ENCODE peak calls at places on chromosomes 13 and 19, in five cellular contexts. N, A, O, G and F are unnamed samples.

GRCh38 chr19:18366027-18366435 is 19.9 kb upstream of the GDF15 start:
- DNase-seq in N (no peak), A (no peak), O (no peak), G (no peak), F (no peak)

GRCh38 chr19:46848389-46848788 is 2.3 kb downstream of the AP2S1 start:
- DNase-seq in N (no peak), A (no peak), O (no peak), G (no peak), F (no peak)

GRCh38 chr13:96984061-96984508 is 10.2 kb downstream of the OXGR1 start:
- DNase-seq in N (peak), A (no peak), O (no peak), G (peak), F (no peak)

GRCh38 chr13:27290715-27291114 is 20.1 kb downstream of the RASL11A start:
- DNase-seq in N (no peak), A (no peak), O (no peak), G (no peak), F (no peak)

GRCh38 chr13:23510544-23510916 is 59.7 kb upstream of the TNFRSF19 start:
- DNase-seq in N (no peak), A (no peak), O (no peak), G (no peak), F (no peak)

GRCh38 chr13:79736356-79736755 is 255.4 kb downstream of the NDFIP2 start:
- DNase-seq in N (no peak), A (no peak), O (no peak), G (no peak), F (no peak)

GRCh38 chr13:45696610-45697226 is 5.4 kb upstream of the CBY2 start:
- DNase-seq in N (no peak), A (no peak), O (no peak), G (no peak), F (no peak)

GRCh38 chr19:57560049-57560491 is 407 bp upstream of the ZNF550 start:
- DNase-seq in N (no peak), A (no peak), O (no peak), G (no peak), F (no peak)

GRCh38 chr13:102020611-102021216 is 381.1 kb downstream of the FGF14 start:
- DNase-seq in N (no peak), A (no peak), O (no peak), G (no peak), F (no peak)

GRCh38 chr13:114007566-114007965 is 33.7 kb upstream of the C13orf46 start:
- DNase-seq in N (no peak), A (no peak), O (no peak), G (no peak), F (no peak)

GRCh38 chr19:19711934-19712828 is 20.7 kb downstream of the ZNF14 start:
- DNase-seq in N (no peak), A (no peak), O (no peak), G (no peak), F (no peak)

GRCh38 chr19:17125052-17125727 is 49.6 kb downstream of the MYO9B start:
- DNase-seq in N (no peak), A (no peak), O (no peak), G (no peak), F (no peak)

GRCh38 chr13:111650626-111651025 is 330.2 kb downstream of the TEX29 start:
- DNase-seq in N (no peak), A (no peak), O (no peak), G (no peak), F (no peak)

GRCh38 chr19:5011476-5012238 is 42.7 kb downstream of the KDM4B start:
- DNase-seq in N (no peak), A (no peak), O (no peak), G (no peak), F (no peak)
- TF ChIP-seq POLR2A in N (no peak), A (no peak), O (no peak), G (no peak), F (no peak)

GRCh38 chr19:10334340-10335148 is 1.2 kb upstream of the RAVER1 start:
- DNase-seq in N (peak), A (peak), O (peak), G (peak), F (no peak)
- TF ChIP-seq POLR2A in N (peak), A (peak), O (no peak), G (peak), F (no peak)

GRCh38 chr19:2080336-2080988 is 15.7 kb downstream of the MOB3A start:
- DNase-seq in N (no peak), A (no peak), O (no peak), G (no peak), F (no peak)
- TF ChIP-seq POLR2A in N (no peak), A (no peak), O (no peak), G (no peak), F (no peak)

GRCh38 chr13:43114504-43114903 is 91.1 kb downstream of the DNAJC15 start:
- DNase-seq in N (no peak), A (no peak), O (no peak), G (no peak), F (no peak)

GRCh38 chr13:43119206-43119605 is 95.8 kb downstream of the DNAJC15 start:
- DNase-seq in N (no peak), A (no peak), O (no peak), G (no peak), F (no peak)

GRCh38 chr13:43111887-43112400 is 88.6 kb downstream of the DNAJC15 start:
- DNase-seq in N (no peak), A (no peak), O (no peak), G (no peak), F (no peak)

GRCh38 chr13:43113603-43114002 is 90.2 kb downstream of the DNAJC15 start:
- DNase-seq in N (no peak), A (no peak), O (no peak), G (no peak), F (no peak)

DNA sequence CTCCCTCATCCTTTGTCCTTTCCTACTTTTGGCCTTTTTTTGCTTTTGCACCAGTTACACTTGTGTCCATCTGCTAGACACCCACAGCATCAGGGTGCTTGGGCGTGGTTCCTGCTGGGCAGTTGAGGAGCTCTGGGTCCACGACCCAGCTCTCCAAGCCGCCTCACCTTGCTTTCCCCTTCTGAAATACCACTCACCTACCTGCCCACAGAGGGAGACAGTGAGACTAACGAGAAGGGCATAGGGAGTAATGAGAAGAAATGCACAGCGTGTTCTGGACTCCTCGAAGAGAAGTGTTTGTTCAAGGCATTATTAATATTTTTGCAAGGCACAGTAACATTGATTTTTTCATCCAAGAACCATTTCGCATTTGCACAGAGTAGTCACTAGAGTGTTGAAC is 92.9 kb downstream of the DNAJC15 start:
- DNase-seq in N (no peak), A (no peak), O (no peak), G (no peak), F (no peak)
- TF ChIP-seq POLR2A in N (no peak), A (no peak), O (no peak), G (no peak), F (no peak)

GRCh38 chr13:110134801-110135200 is 172.2 kb downstream of the COL4A1 start:
- DNase-seq in N (no peak), A (no peak), O (no peak), G (no peak), F (no peak)
- TF ChIP-seq POLR2A in N (no peak), A (no peak), O (no peak), G (no peak), F (no peak)

GRCh38 chr19:22327321-22327720 is 41.1 kb downstream of the ZNF729 start:
- DNase-seq in N (no peak), A (no peak), O (no peak), G (no peak), F (peak)

GRCh38 chr19:22331521-22331920 is 45.3 kb downstream of the ZNF729 start:
- DNase-seq in N (no peak), A (no peak), O (no peak), G (no peak), F (peak)

DNA sequence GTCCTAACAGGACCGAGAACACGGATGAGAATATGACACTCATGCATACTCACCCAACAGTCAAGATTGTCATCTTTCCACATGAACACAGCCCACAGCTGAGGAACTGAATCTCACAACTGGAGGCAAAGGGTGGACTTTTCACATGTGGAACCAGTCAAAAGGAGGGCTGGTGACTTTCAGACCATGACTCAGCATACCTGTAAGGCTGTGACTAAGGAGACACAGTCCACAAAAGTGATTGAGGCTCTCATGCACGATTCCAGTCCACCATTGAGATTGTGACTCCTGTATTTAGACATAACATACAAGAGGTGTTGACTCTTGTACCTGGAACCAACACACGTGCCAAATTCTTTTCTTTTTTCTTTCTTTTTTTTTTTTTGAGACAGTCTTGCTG is 40.0 kb downstream of the ZNF729 start:
- DNase-seq in N (no peak), A (no peak), O (no peak), G (no peak), F (no peak)
- TF ChIP-seq POLR2A in N (no peak), A (no peak), O (no peak), G (no peak), F (no peak)